ENCODE peak calls at places on chromosomes 13 and 19, in four cellular contexts. L is heart right ventricle; S is CD8-positive, alpha-beta T cell; V is left lung. E is an unnamed sample.

GRCh38 chr13:73059460-73060250 is 850 bp downstream of the KLF5 start:
- DNase-seq in L (peak), S (peak), V (peak), E (no peak)

GRCh38 chr13:58165617-58166016 is 534.1 kb downstream of the PCDH17 start:
- DNase-seq in L (no peak), S (no peak), V (no peak), E (no peak)

GRCh38 chr13:79530270-79530669 is 49.3 kb downstream of the NDFIP2 start:
- DNase-seq in L (no peak), S (no peak), V (no peak), E (no peak)

GRCh38 chr19:45419396-45419795 is 4.3 kb downstream of the ERCC1 start:
- DNase-seq in L (no peak), S (no peak), V (no peak), E (no peak)

GRCh38 chr13:40485611-40486517 is 180.6 kb downstream of the FOXO1 start:
- DNase-seq in L (no peak), S (peak), V (no peak), E (peak)

GRCh38 chr19:30393729-30394480 is 21.7 kb downstream of the ZNF536 start:
- DNase-seq in L (no peak), S (no peak), V (no peak), E (no peak)

GRCh38 chr19:49591731-49592485 is 926 bp downstream of the PRR12 start:
- DNase-seq in L (peak), S (peak), V (peak), E (no peak)

GRCh38 chr19:39502640-39503417 is 4.1 kb downstream of the DLL3 start:
- DNase-seq in L (peak), S (peak), V (peak), E (no peak)

GRCh38 chr19:9144920-9145319 is 4.7 kb downstream of the ZNF317 start:
- DNase-seq in L (no peak), S (no peak), V (no peak), E (no peak)

GRCh38 chr13:106034201-106034600 is 501.3 kb downstream of the EFNB2 start:
- DNase-seq in L (no peak), S (no peak), V (no peak), E (no peak)

GRCh38 chr19:11064831-11065303 is 24.4 kb upstream of the LDLR start:
- DNase-seq in L (no peak), S (no peak), V (peak), E (no peak)

GRCh38 chr19:12922959-12923358 is 3.9 kb upstream of the SYCE2 start:
- DNase-seq in L (no peak), S (no peak), V (no peak), E (no peak)

GRCh38 chr13:41905600-41906254 is 55.2 kb downstream of the VWA8 start:
- DNase-seq in L (no peak), S (no peak), V (no peak), E (no peak)

GRCh38 chr13:110005563-110005962 is 219.2 kb upstream of the IRS2 start:
- DNase-seq in L (no peak), S (no peak), V (no peak), E (no peak)

GRCh38 chr19:55406091-55406868 is 1.3 kb downstream of the UBE2S start:
- DNase-seq in L (no peak), S (no peak), V (peak), E (no peak)

GRCh38 chr13:59409651-59410200 is 754.0 kb downstream of the DIAPH3 start:
- DNase-seq in L (no peak), S (no peak), V (no peak), E (no peak)

GRCh38 chr13:105972306-105972721 is 563.1 kb downstream of the EFNB2 start:
- DNase-seq in L (no peak), S (no peak), V (no peak), E (no peak)

GRCh38 chr13:46278474-46278873 is 66.7 kb downstream of the LRRC63 start:
- DNase-seq in L (no peak), S (no peak), V (no peak), E (no peak)

GRCh38 chr13:78022164-78022877 is 103.7 kb upstream of the EDNRB start:
- DNase-seq in L (peak), S (peak), V (no peak), E (no peak)

GRCh38 chr19:47351545-47351944 is 2.4 kb downstream of the DHX34 start:
- DNase-seq in L (no peak), S (no peak), V (no peak), E (no peak)

GRCh38 chr13:97306646-97307045 is 84.5 kb downstream of the MBNL2 start:
- DNase-seq in L (no peak), S (no peak), V (no peak), E (no peak)

GRCh38 chr13:50438351-50438750 is 405.1 kb downstream of the DLEU7 start:
- DNase-seq in L (no peak), S (no peak), V (no peak), E (no peak)

GRCh38 chr19:10226376-10227214 is 4.5 kb downstream of the S1PR2 start:
- DNase-seq in L (peak), S (no peak), V (no peak), E (peak)

GRCh38 chr13:40190656-40191100 is 475.8 kb downstream of the FOXO1 start:
- DNase-seq in L (no peak), S (peak), V (no peak), E (peak)

GRCh38 chr19:44796701-44797115 is 12.2 kb upstream of the BCAM start:
- DNase-seq in L (peak), S (no peak), V (no peak), E (no peak)

GRCh38 chr19:55528030-55528801 is 8.7 kb downstream of the SBK2 start:
- DNase-seq in L (no peak), S (no peak), V (no peak), E (no peak)

GRCh38 chr13:74573654-74574053 is 439.4 kb upstream of the KLF12 start:
- DNase-seq in L (no peak), S (no peak), V (no peak), E (no peak)

GRCh38 chr13:100534147-100534818 is 54.3 kb downstream of the GGACT start:
- DNase-seq in L (no peak), S (peak), V (no peak), E (peak)

DNA sequence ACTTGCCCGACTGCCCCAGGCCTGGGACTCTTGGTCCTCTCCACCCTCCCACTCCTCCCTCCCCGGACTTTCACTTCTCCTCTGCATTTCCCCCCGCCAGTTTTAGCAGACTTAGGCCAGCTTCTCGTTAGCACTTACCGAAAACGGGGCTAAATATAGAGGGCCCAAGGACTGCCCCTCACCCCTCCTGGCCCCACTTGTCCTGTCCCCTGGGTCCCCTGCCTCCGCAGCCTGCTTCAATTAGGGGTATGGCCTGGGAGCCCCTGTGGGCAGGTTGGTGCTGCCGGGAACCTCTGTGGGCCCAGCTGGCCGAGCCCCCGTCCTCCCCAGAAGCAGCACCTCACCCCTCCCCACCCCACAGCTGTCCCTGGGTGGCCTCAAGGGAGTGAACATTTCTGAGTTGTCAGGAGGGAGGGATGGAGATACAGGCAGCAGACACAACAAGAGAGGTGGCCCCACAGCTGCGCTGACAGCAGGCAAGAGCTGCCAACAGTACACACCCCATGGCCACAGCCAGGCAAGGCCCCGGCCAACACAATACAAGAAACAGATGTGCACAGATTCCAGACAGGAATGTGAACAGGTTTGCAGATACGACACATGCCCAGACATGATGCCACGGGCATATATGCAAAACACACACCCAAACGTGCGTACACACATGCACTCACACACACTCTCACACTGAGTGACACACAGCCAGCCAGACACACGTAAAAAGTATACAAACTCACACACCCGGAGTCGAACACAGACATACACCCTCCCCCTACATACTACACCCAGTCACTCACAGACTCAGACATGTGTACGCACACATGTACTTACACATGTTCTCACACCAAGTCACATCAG is 2.6 kb downstream of the POU2F2 start:
- DNase-seq in L (peak), S (no peak), V (no peak), E (no peak)
- H3K4me3 ChIP-seq in L (peak), S (no peak), V (no peak), E (peak)

GRCh38 chr19:19040417-19040816 is 7.0 kb downstream of the ARMC6 start:
- DNase-seq in L (peak), S (no peak), V (peak), E (no peak)
- H3K27ac ChIP-seq in L (no peak), S (peak), V (peak), E (no peak)

GRCh38 chr13:38527140-38527539 is 159.7 kb upstream of the FREM2 start:
- DNase-seq in L (no peak), S (no peak), V (no peak), E (no peak)

GRCh38 chr13:38535271-38535670 is 151.6 kb upstream of the FREM2 start:
- DNase-seq in L (no peak), S (no peak), V (no peak), E (no peak)

DNA sequence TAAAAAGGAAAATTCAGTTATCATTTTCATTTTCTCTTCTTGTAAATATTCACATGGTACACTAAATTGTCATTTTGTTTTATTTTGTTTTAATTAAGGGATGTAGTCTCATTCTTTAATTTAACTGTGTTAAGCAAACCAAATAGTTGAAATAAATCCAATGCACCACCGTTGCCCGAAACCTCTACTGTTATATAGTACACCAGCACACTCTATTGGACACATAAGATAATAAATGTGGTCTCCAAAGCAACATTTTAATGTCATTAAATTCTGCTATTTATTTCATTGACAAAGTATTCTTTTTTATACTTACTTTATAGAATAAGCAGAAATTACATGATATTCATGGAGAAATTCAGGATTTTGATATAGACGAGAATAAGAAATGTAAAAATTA is 156.4 kb upstream of the FREM2 start:
- DNase-seq in L (no peak), S (no peak), V (no peak), E (no peak)
- TF ChIP-seq CTCF in L (peak), S (no peak), V (no peak), E (no peak)

DNA sequence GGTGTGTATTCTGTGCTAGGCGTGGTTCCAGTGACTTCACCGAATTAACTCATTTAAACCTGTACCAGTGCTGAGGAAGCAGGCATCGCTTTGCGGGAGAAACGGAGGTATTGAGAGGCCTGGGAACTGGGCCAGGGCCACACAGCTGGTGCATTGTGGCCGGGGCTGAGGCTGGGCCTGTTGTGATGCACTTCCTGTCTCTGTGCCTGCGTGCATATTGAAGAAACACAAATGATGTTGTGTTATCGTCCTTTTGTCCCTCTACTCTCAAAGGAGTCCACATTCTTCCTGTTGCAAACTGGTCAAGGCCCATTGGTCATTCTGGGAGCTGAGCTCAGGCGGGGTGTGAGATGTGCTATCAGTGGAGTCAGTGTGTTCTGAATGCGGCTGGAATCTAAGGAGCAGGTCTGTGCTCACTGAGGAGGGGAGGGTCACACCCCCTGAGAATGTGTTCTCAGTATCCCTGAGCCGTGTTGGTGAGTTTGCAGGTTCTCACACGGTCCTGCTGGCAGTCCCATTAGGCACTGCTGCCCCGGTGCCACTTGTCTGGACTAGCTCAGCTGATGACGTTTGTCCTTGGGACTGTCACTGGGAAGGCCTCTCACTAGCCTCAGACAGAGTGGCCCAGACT is 62.1 kb downstream of the ARHGEF7 start:
- DNase-seq in L (peak), S (peak), V (no peak), E (peak)
- H3K4me3 ChIP-seq in L (no peak), S (peak), V (no peak), E (peak)

GRCh38 chr13:25973085-25973484 is 78.7 kb downstream of the SHISA2 start:
- DNase-seq in L (no peak), S (no peak), V (no peak), E (no peak)
- H3K27ac ChIP-seq in L (no peak), S (no peak), V (no peak), E (no peak)